ENCODE peak calls at places on chromosomes 16 and 17, in ten cellular contexts. U, F, E, W, V, Y, R, Z, C and L are unnamed samples.
A peak's percentile ranks its signal among the peaks of the same experiment; 100 is the strongest.

GRCh38 chr16:70687671-70688265 is 1.9 kb upstream of the MTSS2 start:
- DNase-seq in W (no peak), U (no peak), Y (no peak), C (no peak), F (no peak), R (no peak), V (no peak), Z (no peak), E (no peak), L (no peak)

GRCh38 chr17:49146620-49147306 is 14.2 kb downstream of the B4GALNT2 start:
- DNase-seq in E (peak; percentile 98), W (no peak), V (no peak), U (no peak), C (peak; percentile 98), F (no peak), R (no peak), Y (no peak), Z (no peak), L (peak; percentile 31)

GRCh38 chr17:81854974-81855774 is 5.2 kb downstream of the P4HB start:
- DNase-seq in R (peak; percentile 79), Y (no peak), W (no peak), U (no peak), F (no peak), Z (no peak), C (peak; percentile 74), E (no peak), V (no peak), L (no peak)

GRCh38 chr16:2458887-2459646 is 842 bp upstream of the TEDC2 start:
- DNase-seq in F (peak; percentile 57), U (no peak), W (no peak), V (no peak), E (no peak), C (no peak), Z (no peak), Y (no peak), R (no peak), L (peak; percentile 36)

GRCh38 chr17:76345377-76345945 is 8.3 kb downstream of the PRPSAP1 start:
- DNase-seq in W (no peak), R (no peak), C (no peak), F (no peak), U (no peak), Z (no peak), V (no peak), E (no peak), Y (no peak), L (no peak)

GRCh38 chr16:48235556-48236136 is 8.5 kb upstream of the LONP2 start:
- DNase-seq in W (no peak), F (no peak), U (no peak), E (no peak), V (no peak), Y (no peak), Z (no peak), C (no peak), R (no peak), L (no peak)

GRCh38 chr17:60165976-60166375 is 16.2 kb downstream of the CA4 start:
- DNase-seq in Y (no peak), U (no peak), C (peak; percentile 35), V (no peak), R (no peak), Z (no peak), E (no peak), W (no peak), F (no peak), L (peak; percentile 49)

GRCh38 chr17:17096438-17097178 is 54.4 kb downstream of the MPRIP start:
- DNase-seq in F (no peak), C (peak; percentile 12), W (no peak), U (no peak), Y (no peak), Z (no peak), R (no peak), V (no peak), E (no peak), L (peak; percentile 55)

GRCh38 chr16:89315791-89316581 is 98.5 kb downstream of the ZNF778 start:
- DNase-seq in V (no peak), C (peak; percentile 91), Z (peak; percentile 47), Y (no peak), W (peak; percentile 28), F (no peak), E (peak; percentile 87), U (peak; percentile 67), R (no peak), L (peak; percentile 67)

GRCh38 chr16:50889276-50889675 is 147.4 kb downstream of the CYLD start:
- DNase-seq in C (no peak), E (no peak), Y (no peak), Z (peak; percentile 5), F (peak; percentile 27), U (no peak), V (no peak), W (no peak), R (no peak), L (no peak)

GRCh38 chr17:43431741-43432523 is 33.1 kb downstream of the ARL4D start:
- DNase-seq in Y (no peak), C (no peak), W (no peak), Z (no peak), U (peak; percentile 20), F (no peak), V (no peak), E (peak; percentile 26), R (no peak), L (no peak)

GRCh38 chr16:17205279-17206139 is 265.3 kb downstream of the XYLT1 start:
- DNase-seq in W (no peak), R (peak; percentile 25), E (no peak), F (peak; percentile 47), Z (no peak), C (no peak), V (no peak), Y (no peak), U (no peak), L (peak; percentile 34)

GRCh38 chr16:17211797-17212196 is 259.0 kb downstream of the XYLT1 start:
- DNase-seq in Z (no peak), R (no peak), F (peak; percentile 67), C (no peak), V (no peak), E (no peak), U (no peak), Y (peak; percentile 18), W (peak; percentile 59), L (peak; percentile 58)

GRCh38 chr16:17204248-17205043 is 266.3 kb downstream of the XYLT1 start:
- DNase-seq in W (no peak), C (no peak), R (no peak), Z (no peak), U (no peak), E (no peak), F (no peak), Y (no peak), V (no peak), L (no peak)

DNA sequence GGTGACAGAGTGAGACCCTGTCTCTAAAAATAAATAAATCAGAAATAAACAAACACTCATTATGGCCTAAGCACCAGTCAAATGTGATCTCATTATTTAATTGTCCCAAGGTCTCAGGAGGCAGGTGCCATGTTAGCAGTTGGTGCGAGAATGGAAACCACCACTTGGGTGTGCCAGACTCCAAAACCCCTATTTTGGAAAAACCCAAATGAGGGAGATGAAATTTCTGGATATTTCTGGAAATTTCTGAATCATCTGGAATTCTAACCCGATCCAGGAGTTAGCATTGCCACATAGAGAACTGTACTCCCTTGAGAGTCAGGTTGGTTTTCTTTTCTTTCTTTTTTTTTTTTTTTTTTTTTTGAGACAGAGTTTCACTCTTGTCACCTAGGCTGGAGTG is 264.0 kb downstream of the XYLT1 start:
- DNase-seq in C (no peak), E (no peak), V (no peak), W (no peak), U (no peak), Y (no peak), Z (no peak), R (no peak), F (no peak), L (no peak)
- TF ChIP-seq CTCF in C (no peak), E (no peak), V (no peak), W (no peak), U (no peak), Y (no peak), Z (no peak), R (no peak), F (no peak), L (no peak)

DNA sequence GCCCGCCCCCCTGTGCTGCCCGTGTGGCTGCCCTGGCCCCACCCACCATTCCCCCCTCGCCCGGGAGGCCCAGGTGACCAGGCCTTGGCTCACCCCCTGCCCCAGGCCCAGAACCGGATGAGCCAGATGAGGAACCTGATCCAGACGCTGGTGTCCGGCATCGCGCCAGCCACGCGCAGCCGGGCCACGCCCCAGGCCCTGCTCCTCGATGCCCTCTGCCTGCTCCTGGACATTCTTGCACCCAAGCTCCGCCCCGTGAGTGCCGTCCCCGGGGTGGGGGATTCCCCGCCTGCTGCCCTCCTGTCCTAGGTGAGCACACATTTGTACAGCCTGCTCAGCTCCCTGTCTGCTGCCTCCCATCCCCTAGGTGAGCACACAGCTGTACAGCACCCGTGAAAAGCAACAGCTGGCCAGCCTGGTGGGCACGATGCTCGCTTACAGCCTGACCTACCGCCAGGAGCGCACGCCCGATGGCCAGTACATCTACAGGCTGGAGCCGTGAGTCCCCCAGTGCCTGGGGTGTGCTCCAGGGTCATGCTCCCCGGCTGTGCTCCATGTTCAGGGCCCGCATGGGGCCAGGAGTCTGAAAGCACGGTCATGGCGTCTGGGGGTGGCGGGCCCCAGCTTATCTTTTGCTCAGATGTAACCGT is 4.8 kb downstream of the GNG13 start:
- DNase-seq in W (no peak), V (no peak), Z (no peak), C (peak; percentile 40), F (no peak), E (no peak), R (no peak), U (no peak), Y (no peak), L (peak; percentile 94)
- TF ChIP-seq CTCF in W (no peak), V (no peak), Z (no peak), C (no peak), F (no peak), E (no peak), R (no peak), U (no peak), Y (no peak), L (no peak)

DNA sequence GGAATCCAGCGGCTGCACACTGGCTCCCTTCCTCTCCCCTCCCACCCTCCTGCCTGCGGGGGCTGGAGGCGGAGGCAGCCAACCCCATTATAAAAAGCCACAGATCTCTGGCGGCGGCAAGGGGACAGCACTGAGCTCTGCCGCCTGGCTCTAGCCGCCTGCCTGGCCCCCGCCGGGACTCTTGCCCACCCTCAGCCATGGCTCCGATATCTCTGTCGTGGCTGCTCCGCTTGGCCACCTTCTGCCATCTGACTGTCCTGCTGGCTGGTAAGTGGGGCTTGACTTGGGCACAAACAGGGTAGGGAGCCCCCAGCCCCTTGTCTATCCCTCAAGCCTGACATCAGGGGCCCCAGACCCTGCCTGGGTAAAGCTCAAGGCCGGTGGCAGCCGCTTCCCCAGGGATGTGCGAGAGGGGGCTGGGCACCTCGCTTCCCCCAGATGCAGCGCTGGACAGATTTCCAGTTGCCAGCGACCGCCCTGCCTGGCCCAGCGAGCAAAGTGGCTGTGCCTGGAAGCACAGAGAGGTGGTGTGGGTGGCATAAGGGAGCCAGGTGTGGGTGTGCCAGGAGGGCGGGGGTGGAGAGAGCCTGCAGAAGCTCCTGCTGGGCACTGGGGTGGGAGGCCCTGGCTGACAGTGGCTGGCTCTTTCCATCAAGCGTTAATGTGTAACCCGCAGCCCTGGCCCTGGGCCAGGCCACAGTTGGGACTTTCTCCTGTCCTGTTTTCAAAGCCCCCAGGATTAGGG is at the start of gene CX3CL1:
- DNase-seq in Z (peak; percentile 53), E (peak; percentile 35), W (peak; percentile 56), Y (peak; percentile 76), V (no peak), C (peak; percentile 38), R (peak; percentile 76), F (peak; percentile 77), U (peak; percentile 84), L (peak; percentile 74)
- TF ChIP-seq CTCF in Z (peak; percentile 5), E (no peak), W (no peak), Y (no peak), V (no peak), C (no peak), R (no peak), F (peak; percentile 25), U (peak; percentile 23), L (no peak)

GRCh38 chr16:26963109-26963508 is 103.6 kb upstream of the C16orf82 start:
- DNase-seq in Y (peak; percentile 9), U (no peak), V (no peak), R (no peak), F (peak; percentile 70), C (no peak), E (peak; percentile 44), Z (no peak), W (no peak), L (no peak)
- TF ChIP-seq CTCF in Y (peak; percentile 16), U (no peak), V (no peak), R (no peak), F (peak; percentile 71), C (no peak), E (peak; percentile 55), Z (no peak), W (no peak), L (no peak)